ENCODE peak calls at places on chromosomes 2 and 18, in four cellular contexts. Z, O, C and V are unnamed samples.

GRCh38 chr2:173214213-173214612 is 138.6 kb downstream of the MAP3K20 start:
- DNase-seq in Z (no peak), O (no peak), C (no peak), V (no peak)

GRCh38 chr18:10661333-10661732 is 135.5 kb downstream of the NAPG start:
- DNase-seq in Z (no peak), O (no peak), C (no peak), V (no peak)

GRCh38 chr18:75277629-75277966 is 67.0 kb downstream of the TSHZ1 start:
- DNase-seq in Z (no peak), O (no peak), C (no peak), V (no peak)

GRCh38 chr2:188333751-188334524 is 42.3 kb downstream of the GULP1 start:
- DNase-seq in Z (no peak), O (no peak), C (no peak), V (no peak)

GRCh38 chr18:8685141-8685913 is 20.0 kb upstream of the MTCL1 start:
- DNase-seq in Z (no peak), O (no peak), C (no peak), V (peak; percentile 15)

GRCh38 chr2:9095690-9096089 is 92.2 kb upstream of the MBOAT2 start:
- DNase-seq in Z (no peak), O (peak; percentile 67), C (no peak), V (no peak)

GRCh38 chr2:26650713-26651457 is 9.7 kb upstream of the CIB4 start:
- DNase-seq in Z (no peak), O (no peak), C (no peak), V (no peak)

GRCh38 chr2:217392930-217393584 is 533.2 kb upstream of the TNP1 start:
- DNase-seq in Z (no peak), O (no peak), C (no peak), V (no peak)

GRCh38 chr2:189124175-189124574 is 55.4 kb downstream of the COL5A2 start:
- DNase-seq in Z (no peak), O (no peak), C (no peak), V (no peak)

GRCh38 chr2:100262555-100263320 is 59.6 kb downstream of the LONRF2 start:
- DNase-seq in Z (peak; percentile 41), O (peak; percentile 84), C (peak; percentile 76), V (peak; percentile 79)

GRCh38 chr2:162075689-162076132 is 1.7 kb upstream of the DPP4 start:
- DNase-seq in Z (no peak), O (no peak), C (no peak), V (no peak)

GRCh38 chr18:63451774-63452173 is 25.0 kb upstream of the SERPINB5 start:
- DNase-seq in Z (no peak), O (no peak), C (no peak), V (no peak)

GRCh38 chr2:205934443-205934842 is 151.5 kb downstream of the INO80D start:
- DNase-seq in Z (peak; percentile 34), O (no peak), C (no peak), V (no peak)

GRCh38 chr2:217394510-217395351 is 534.9 kb upstream of the TNP1 start:
- DNase-seq in Z (no peak), O (no peak), C (no peak), V (no peak)

GRCh38 chr18:77851798-77852197 is 602.1 kb downstream of the GALR1 start:
- DNase-seq in Z (no peak), O (no peak), C (no peak), V (no peak)

GRCh38 chr2:57696016-57696415 is 350.6 kb upstream of the VRK2 start:
- DNase-seq in Z (no peak), O (no peak), C (no peak), V (peak; percentile 20)

GRCh38 chr2:241863021-241863954 is 4.6 kb upstream of the PDCD1 start:
- DNase-seq in Z (no peak), O (no peak), C (no peak), V (no peak)

GRCh38 chr18:73366713-73367112 is 498.9 kb upstream of the NETO1 start:
- DNase-seq in Z (no peak), O (no peak), C (no peak), V (no peak)

GRCh38 chr2:175187378-175187777 is 5.9 kb upstream of the ATP5MC3 start:
- DNase-seq in Z (peak; percentile 66), O (no peak), C (peak; percentile 43), V (peak; percentile 30)

GRCh38 chr2:165120740-165121467 is 82.9 kb downstream of the SCN3A start:
- DNase-seq in Z (no peak), O (no peak), C (no peak), V (no peak)

GRCh38 chr2:32192418-32192817 is 26.8 kb downstream of the SLC30A6 start:
- DNase-seq in Z (no peak), O (no peak), C (no peak), V (no peak)

GRCh38 chr2:186664644-186665043 is 29.2 kb upstream of the FAM171B start:
- DNase-seq in Z (no peak), O (no peak), C (no peak), V (no peak)

GRCh38 chr2:33086400-33087015 is 139.8 kb downstream of the LTBP1 start:
- DNase-seq in Z (no peak), O (no peak), C (no peak), V (no peak)

GRCh38 chr2:235690082-235690808 is 196.4 kb downstream of the AGAP1 start:
- DNase-seq in Z (no peak), O (no peak), C (no peak), V (no peak)

GRCh38 chr2:235833971-235834620 is 334.1 kb downstream of the GBX2 start:
- DNase-seq in Z (no peak), O (no peak), C (no peak), V (no peak)

GRCh38 chr18:25941556-25941955 is 148.9 kb downstream of the SS18 start:
- DNase-seq in Z (no peak), O (no peak), C (no peak), V (no peak)

GRCh38 chr2:24683408-24683807 is 109.8 kb downstream of the PTRHD1 start:
- DNase-seq in Z (no peak), O (no peak), C (no peak), V (no peak)

GRCh38 chr2:121790276-121790956 is 35.0 kb downstream of the TSN start:
- DNase-seq in Z (peak; percentile 61), O (no peak), C (no peak), V (no peak)

DNA sequence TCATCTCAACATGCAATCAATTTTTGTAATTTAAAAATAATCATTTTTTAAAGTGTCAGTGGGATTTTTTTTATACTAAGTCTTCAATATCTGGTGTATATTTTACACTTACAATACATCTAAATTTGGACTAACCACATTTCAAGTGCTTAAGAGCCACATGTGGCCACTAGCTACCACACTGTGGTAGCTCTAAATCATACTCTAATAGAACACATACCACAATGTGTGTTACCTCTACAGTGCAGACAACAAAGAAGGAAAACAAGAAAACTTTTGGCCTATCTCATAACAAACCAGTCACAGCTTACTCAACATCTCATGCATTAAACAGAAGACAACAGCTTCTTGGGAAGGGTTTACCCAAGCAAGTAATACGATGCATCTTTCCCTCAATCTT is 24.5 kb downstream of the PIAS2 start:
- DNase-seq in Z (no peak), O (no peak), C (no peak), V (no peak)
- TF ChIP-seq ELF4 in Z (no peak), O (no peak), C (no peak), V (no peak)

GRCh38 chr2:58720770-58721697 is 479.9 kb upstream of the FANCL start:
- DNase-seq in Z (no peak), O (no peak), C (no peak), V (no peak)
- TF ChIP-seq ELF4 in Z (no peak), O (no peak), C (no peak), V (no peak)

DNA sequence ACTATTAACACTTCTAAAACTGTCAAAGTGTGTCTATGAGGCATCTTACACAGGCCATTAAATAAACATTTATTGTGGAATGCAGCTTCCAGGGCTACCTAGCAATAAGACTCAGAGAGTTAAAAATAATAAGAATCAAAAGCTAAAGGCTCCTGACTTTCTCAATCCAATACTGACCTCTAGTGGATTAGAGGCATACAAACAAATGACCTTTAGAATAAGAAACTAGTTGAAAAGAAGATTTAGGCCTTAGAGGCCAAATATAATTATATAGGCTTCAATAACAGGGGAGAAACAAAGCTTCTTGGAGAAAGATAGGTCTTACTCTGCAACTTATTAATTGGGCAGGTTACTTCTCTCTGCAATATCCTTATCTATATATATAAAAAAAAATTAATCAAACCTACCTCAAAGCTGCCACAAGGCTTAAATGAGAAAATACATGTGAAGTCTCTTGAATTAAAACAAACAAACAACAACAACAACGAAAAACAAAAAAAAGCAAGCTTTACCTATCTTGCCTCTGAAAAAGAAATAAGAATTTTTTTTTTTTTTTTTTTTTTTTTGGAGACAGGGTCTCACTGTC is 246.1 kb downstream of the EXOC6B start:
- DNase-seq in Z (peak; percentile 70), O (no peak), C (peak; percentile 17), V (peak; percentile 33)
- TF ChIP-seq ELF4 in Z (no peak), O (no peak), C (no peak), V (no peak)

GRCh38 chr2:109182426-109182825 is 53.4 kb downstream of the SH3RF3 start:
- DNase-seq in Z (no peak), O (no peak), C (no peak), V (no peak)
- TF ChIP-seq ELF4 in Z (no peak), O (no peak), C (no peak), V (no peak)

GRCh38 chr2:45093181-45093580 is 83.9 kb upstream of the SIX2 start:
- DNase-seq in Z (no peak), O (no peak), C (no peak), V (no peak)

GRCh38 chr2:45102141-45102540 is 92.9 kb upstream of the SIX2 start:
- DNase-seq in Z (no peak), O (no peak), C (no peak), V (no peak)

GRCh38 chr2:45102579-45103117 is 93.4 kb upstream of the SIX2 start:
- DNase-seq in Z (no peak), O (no peak), C (no peak), V (no peak)

GRCh38 chr2:45096996-45097395 is 87.7 kb upstream of the SIX2 start:
- DNase-seq in Z (no peak), O (no peak), C (no peak), V (no peak)
- TF ChIP-seq ELF4 in Z (no peak), O (no peak), C (no peak), V (no peak)

GRCh38 chr2:120669121-120669952 is 66.3 kb upstream of the GLI2 start:
- DNase-seq in Z (peak; percentile 79), O (peak; percentile 75), C (peak; percentile 31), V (peak; percentile 55)
- TF ChIP-seq ELF4 in Z (no peak), O (no peak), C (no peak), V (no peak)

GRCh38 chr2:240253583-240254145 is 113.2 kb upstream of the OTOS start:
- DNase-seq in Z (no peak), O (no peak), C (no peak), V (no peak)

GRCh38 chr2:240250985-240251847 is 110.8 kb upstream of the OTOS start:
- DNase-seq in Z (peak; percentile 94), O (no peak), C (peak; percentile 89), V (peak; percentile 27)

GRCh38 chr2:240251848-240252190 is 111.4 kb upstream of the OTOS start:
- DNase-seq in Z (no peak), O (no peak), C (no peak), V (no peak)

GRCh38 chr2:240252872-240253511 is 112.5 kb upstream of the OTOS start:
- DNase-seq in Z (no peak), O (no peak), C (no peak), V (no peak)

GRCh38 chr2:240252191-240252871 is 111.9 kb upstream of the OTOS start:
- DNase-seq in Z (no peak), O (no peak), C (no peak), V (no peak)
- TF ChIP-seq ELF4 in Z (no peak), O (no peak), C (no peak), V (no peak)